ENCODE peak calls at places on chromosomes 11 and 22, in ten cellular contexts. One of them, this sample, is unnamed.
A peak's percentile ranks its signal among the peaks of the same experiment; 100 is the strongest.

GRCh38 chr11:28343304-28344233 is 235.4 kb downstream of the METTL15 start:
- DNase-seq in neural progenitor cell: no peak
- DNase-seq in fibroblast of lung: peak; percentile 88
- DNase-seq in uterus: no peak
- DNase-seq in A673: peak; percentile 48
- DNase-seq in breast epithelium: no peak
- DNase-seq in A549: peak; percentile 24
- DNase-seq in ovary: no peak
- DNase-seq in SK-N-SH: no peak
- DNase-seq in spleen: no peak
- DNase-seq in this sample: no peak

GRCh38 chr11:85180528-85180927 is 446.6 kb downstream of the DLG2 start:
- DNase-seq in neural progenitor cell: no peak
- DNase-seq in fibroblast of lung: no peak
- DNase-seq in uterus: no peak
- DNase-seq in A673: no peak
- DNase-seq in breast epithelium: no peak
- DNase-seq in A549: no peak
- DNase-seq in ovary: no peak
- DNase-seq in SK-N-SH: no peak
- DNase-seq in spleen: no peak
- DNase-seq in this sample: no peak

GRCh38 chr22:19959043-19959586 is 17.5 kb upstream of the TXNRD2 start:
- DNase-seq in neural progenitor cell: peak; percentile 99
- DNase-seq in fibroblast of lung: peak; percentile 76
- DNase-seq in uterus: peak; percentile 87
- DNase-seq in A673: peak; percentile 86
- DNase-seq in breast epithelium: peak; percentile 70
- DNase-seq in A549: no peak
- DNase-seq in ovary: peak; percentile 87
- DNase-seq in SK-N-SH: peak; percentile 32
- DNase-seq in spleen: peak; percentile 80
- DNase-seq in this sample: peak; percentile 86

GRCh38 chr11:73645972-73646631 is at the start of gene PLEKHB1:
- DNase-seq in neural progenitor cell: peak; percentile 91
- DNase-seq in fibroblast of lung: no peak
- DNase-seq in uterus: peak; percentile 26
- DNase-seq in A673: no peak
- DNase-seq in breast epithelium: no peak
- DNase-seq in A549: no peak
- DNase-seq in ovary: no peak
- DNase-seq in SK-N-SH: no peak
- DNase-seq in spleen: no peak
- DNase-seq in this sample: no peak

GRCh38 chr11:106420686-106421085 is 343.2 kb downstream of the AASDHPPT start:
- DNase-seq in neural progenitor cell: no peak
- DNase-seq in fibroblast of lung: no peak
- DNase-seq in uterus: no peak
- DNase-seq in A673: no peak
- DNase-seq in breast epithelium: no peak
- DNase-seq in A549: no peak
- DNase-seq in ovary: no peak
- DNase-seq in SK-N-SH: no peak
- DNase-seq in spleen: no peak
- DNase-seq in this sample: no peak

GRCh38 chr22:42388130-42388797 is 43.9 kb downstream of the NFAM1 start:
- DNase-seq in neural progenitor cell: peak; percentile 75
- DNase-seq in fibroblast of lung: peak; percentile 26
- DNase-seq in uterus: no peak
- DNase-seq in A673: peak; percentile 36
- DNase-seq in breast epithelium: no peak
- DNase-seq in A549: no peak
- DNase-seq in ovary: no peak
- DNase-seq in SK-N-SH: peak; percentile 84
- DNase-seq in spleen: no peak
- DNase-seq in this sample: peak; percentile 89

GRCh38 chr11:2217211-2218081 is 45.8 kb upstream of the TH start:
- DNase-seq in neural progenitor cell: no peak
- DNase-seq in fibroblast of lung: no peak
- DNase-seq in uterus: peak; percentile 12
- DNase-seq in A673: no peak
- DNase-seq in breast epithelium: peak; percentile 6
- DNase-seq in A549: no peak
- DNase-seq in ovary: no peak
- DNase-seq in SK-N-SH: peak; percentile 19
- DNase-seq in spleen: peak; percentile 73
- DNase-seq in this sample: no peak

GRCh38 chr11:73157141-73158010 is 15.3 kb upstream of the FCHSD2 start:
- DNase-seq in neural progenitor cell: no peak
- DNase-seq in fibroblast of lung: peak; percentile 82
- DNase-seq in uterus: peak; percentile 24
- DNase-seq in A673: no peak
- DNase-seq in breast epithelium: no peak
- DNase-seq in A549: no peak
- DNase-seq in ovary: peak; percentile 55
- DNase-seq in SK-N-SH: peak; percentile 21
- DNase-seq in spleen: peak; percentile 80
- DNase-seq in this sample: no peak

GRCh38 chr11:100709233-100709999 is 22.3 kb downstream of the ARHGAP42 start:
- DNase-seq in neural progenitor cell: no peak
- DNase-seq in fibroblast of lung: peak; percentile 58
- DNase-seq in uterus: no peak
- DNase-seq in A673: no peak
- DNase-seq in breast epithelium: no peak
- DNase-seq in A549: no peak
- DNase-seq in ovary: no peak
- DNase-seq in SK-N-SH: no peak
- DNase-seq in spleen: no peak
- DNase-seq in this sample: no peak

GRCh38 chr11:86592047-86592564 is 80.3 kb downstream of the ME3 start:
- DNase-seq in neural progenitor cell: no peak
- DNase-seq in fibroblast of lung: peak; percentile 84
- DNase-seq in uterus: no peak
- DNase-seq in A673: no peak
- DNase-seq in breast epithelium: no peak
- DNase-seq in A549: no peak
- DNase-seq in ovary: no peak
- DNase-seq in SK-N-SH: no peak
- DNase-seq in spleen: no peak
- DNase-seq in this sample: no peak

GRCh38 chr22:50299724-50300619 is 7.5 kb downstream of the PLXNB2 start:
- DNase-seq in neural progenitor cell: peak; percentile 67
- DNase-seq in fibroblast of lung: no peak
- DNase-seq in uterus: no peak
- DNase-seq in A673: no peak
- DNase-seq in breast epithelium: no peak
- DNase-seq in A549: no peak
- DNase-seq in ovary: no peak
- DNase-seq in SK-N-SH: no peak
- DNase-seq in spleen: no peak
- DNase-seq in this sample: no peak

GRCh38 chr11:3867209-3868071 is 12.0 kb downstream of the STIM1 start:
- DNase-seq in neural progenitor cell: no peak
- DNase-seq in fibroblast of lung: peak; percentile 12
- DNase-seq in uterus: no peak
- DNase-seq in A673: no peak
- DNase-seq in breast epithelium: no peak
- DNase-seq in A549: no peak
- DNase-seq in ovary: peak; percentile 24
- DNase-seq in SK-N-SH: peak; percentile 34
- DNase-seq in spleen: no peak
- DNase-seq in this sample: peak; percentile 34

GRCh38 chr11:60912223-60912850 is 1.6 kb upstream of the TMEM109 start:
- DNase-seq in neural progenitor cell: peak; percentile 69
- DNase-seq in fibroblast of lung: no peak
- DNase-seq in uterus: no peak
- DNase-seq in A673: no peak
- DNase-seq in breast epithelium: no peak
- DNase-seq in A549: no peak
- DNase-seq in ovary: no peak
- DNase-seq in SK-N-SH: no peak
- DNase-seq in spleen: no peak
- DNase-seq in this sample: no peak

GRCh38 chr11:60910281-60910687 is 3.7 kb upstream of the TMEM109 start:
- DNase-seq in neural progenitor cell: no peak
- DNase-seq in fibroblast of lung: no peak
- DNase-seq in uterus: no peak
- DNase-seq in A673: no peak
- DNase-seq in breast epithelium: no peak
- DNase-seq in A549: no peak
- DNase-seq in ovary: no peak
- DNase-seq in SK-N-SH: no peak
- DNase-seq in spleen: no peak
- DNase-seq in this sample: no peak

GRCh38 chr11:60912851-60913550 is 957 bp upstream of the TMEM109 start:
- DNase-seq in neural progenitor cell: peak; percentile 20
- DNase-seq in fibroblast of lung: no peak
- DNase-seq in uterus: no peak
- DNase-seq in A673: no peak
- DNase-seq in breast epithelium: peak; percentile 40
- DNase-seq in A549: no peak
- DNase-seq in ovary: no peak
- DNase-seq in SK-N-SH: no peak
- DNase-seq in spleen: peak; percentile 82
- DNase-seq in this sample: no peak

GRCh38 chr11:60908803-60909202 is 2.4 kb upstream of the PRPF19 start:
- DNase-seq in neural progenitor cell: no peak
- DNase-seq in fibroblast of lung: no peak
- DNase-seq in uterus: no peak
- DNase-seq in A673: no peak
- DNase-seq in breast epithelium: no peak
- DNase-seq in A549: no peak
- DNase-seq in ovary: no peak
- DNase-seq in SK-N-SH: no peak
- DNase-seq in spleen: no peak
- DNase-seq in this sample: no peak

GRCh38 chr11:60910711-60911366 is 3.1 kb upstream of the TMEM109 start:
- DNase-seq in neural progenitor cell: no peak
- DNase-seq in fibroblast of lung: no peak
- DNase-seq in uterus: no peak
- DNase-seq in A673: peak; percentile 39
- DNase-seq in breast epithelium: no peak
- DNase-seq in A549: no peak
- DNase-seq in ovary: no peak
- DNase-seq in SK-N-SH: no peak
- DNase-seq in spleen: no peak
- DNase-seq in this sample: no peak
- TF ChIP-seq CTCF in neural progenitor cell: no peak
- TF ChIP-seq CTCF in fibroblast of lung: no peak
- TF ChIP-seq CTCF in uterus: no peak
- TF ChIP-seq CTCF in A673: no peak
- TF ChIP-seq CTCF in breast epithelium: no peak
- TF ChIP-seq CTCF in A549: no peak
- TF ChIP-seq CTCF in ovary: no peak
- TF ChIP-seq CTCF in SK-N-SH: no peak
- TF ChIP-seq CTCF in spleen: no peak
- TF ChIP-seq CTCF in this sample: no peak

DNA sequence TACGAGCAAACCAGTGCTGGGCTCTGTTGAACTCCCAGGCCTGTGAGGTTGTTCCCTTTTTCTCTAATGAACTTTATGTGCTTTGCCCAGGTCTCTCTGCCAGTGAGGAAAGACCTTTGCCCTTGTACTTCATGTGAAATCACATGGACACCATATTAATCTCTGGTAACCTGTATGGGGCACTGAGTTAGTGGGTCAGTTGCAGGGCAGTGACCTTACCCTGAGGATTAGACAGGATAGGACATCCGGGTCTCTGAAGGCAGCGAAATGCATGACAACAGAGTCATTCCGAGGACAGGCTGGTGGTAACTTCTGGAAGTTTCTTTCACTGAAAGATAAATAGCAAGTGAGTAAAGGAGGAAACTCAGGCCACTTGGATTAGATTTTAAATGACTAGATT is 93.7 kb downstream of the ZBTB16 start:
- DNase-seq in neural progenitor cell: no peak
- DNase-seq in fibroblast of lung: no peak
- DNase-seq in uterus: no peak
- DNase-seq in A673: no peak
- DNase-seq in breast epithelium: no peak
- DNase-seq in A549: no peak
- DNase-seq in ovary: no peak
- DNase-seq in SK-N-SH: no peak
- DNase-seq in spleen: no peak
- DNase-seq in this sample: no peak
- H3K4me1 ChIP-seq in neural progenitor cell: peaks cover 12% of the 10 kb centered on the region
- H3K4me1 ChIP-seq in fibroblast of lung: no peaks in the 10 kb centered on the region
- H3K4me1 ChIP-seq in uterus: peaks cover 37% of the 10 kb centered on the region
- H3K4me1 ChIP-seq in A673: peaks cover 35% of the 10 kb centered on the region
- H3K4me1 ChIP-seq in breast epithelium: peaks cover 71% of the 10 kb centered on the region
- H3K4me1 ChIP-seq in A549: no peaks in the 10 kb centered on the region
- H3K4me1 ChIP-seq in ovary: peaks cover 37% of the 10 kb centered on the region
- H3K4me1 ChIP-seq in SK-N-SH: no peaks in the 10 kb centered on the region
- H3K4me1 ChIP-seq in spleen: peaks cover 58% of the 10 kb centered on the region
- H3K4me1 ChIP-seq in this sample: no peaks in the 10 kb centered on the region

DNA sequence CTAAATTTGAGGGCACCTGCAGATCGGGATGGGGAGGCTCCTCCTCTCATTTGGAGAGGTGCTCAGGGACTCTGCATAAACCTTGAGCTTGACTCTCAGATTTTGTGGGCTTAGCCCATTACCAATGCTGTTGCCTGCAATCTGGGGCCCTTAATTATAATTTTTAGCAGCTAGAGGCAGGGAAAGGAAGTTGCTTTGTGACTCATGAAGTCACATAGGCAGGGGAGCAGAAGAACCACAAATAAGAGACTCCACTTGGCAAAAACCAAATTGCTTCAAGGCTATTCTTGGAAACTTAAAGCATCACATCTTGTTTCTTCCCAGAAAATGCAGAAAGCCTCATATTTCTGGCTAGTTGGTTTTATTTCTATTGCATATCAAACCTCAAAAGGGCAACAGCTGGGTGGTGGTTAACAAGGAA is 46.9 kb downstream of the MICAL2 start:
- DNase-seq in neural progenitor cell: no peak
- DNase-seq in fibroblast of lung: peak; percentile 97
- DNase-seq in uterus: no peak
- DNase-seq in A673: no peak
- DNase-seq in breast epithelium: no peak
- DNase-seq in A549: no peak
- DNase-seq in ovary: peak; percentile 23
- DNase-seq in SK-N-SH: no peak
- DNase-seq in spleen: no peak
- DNase-seq in this sample: no peak
- TF ChIP-seq CTCF in neural progenitor cell: no peak
- TF ChIP-seq CTCF in fibroblast of lung: no peak
- TF ChIP-seq CTCF in uterus: no peak
- TF ChIP-seq CTCF in A673: no peak
- TF ChIP-seq CTCF in breast epithelium: no peak
- TF ChIP-seq CTCF in A549: no peak
- TF ChIP-seq CTCF in ovary: no peak
- TF ChIP-seq CTCF in SK-N-SH: no peak
- TF ChIP-seq CTCF in spleen: no peak
- TF ChIP-seq CTCF in this sample: no peak

DNA sequence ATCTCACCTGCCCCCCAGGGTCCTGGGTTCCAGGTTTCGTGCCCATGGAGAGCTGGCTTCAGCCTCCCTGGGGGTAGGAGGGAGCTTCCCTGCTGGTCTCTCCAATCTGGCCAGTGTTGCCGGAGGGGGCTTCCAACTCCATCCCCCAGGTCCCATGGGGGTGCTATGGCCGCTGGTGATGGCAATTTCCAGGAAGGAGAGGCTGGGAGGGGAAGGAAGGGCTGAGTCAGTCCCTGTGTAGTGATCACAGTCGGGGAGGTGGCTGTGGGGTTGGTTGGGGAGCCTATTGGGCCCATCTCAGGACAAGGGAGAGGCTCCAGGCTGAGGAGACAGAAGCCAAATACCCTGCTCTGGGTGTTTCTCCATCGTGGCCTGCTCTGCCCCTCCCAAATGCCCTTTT is 5.7 kb upstream of the CDC42EP2 start:
- DNase-seq in neural progenitor cell: no peak
- DNase-seq in fibroblast of lung: no peak
- DNase-seq in uterus: no peak
- DNase-seq in A673: no peak
- DNase-seq in breast epithelium: no peak
- DNase-seq in A549: no peak
- DNase-seq in ovary: no peak
- DNase-seq in SK-N-SH: no peak
- DNase-seq in spleen: no peak
- DNase-seq in this sample: no peak
- H3K4me1 ChIP-seq in neural progenitor cell: peaks cover 20% of the 10 kb centered on the region
- H3K4me1 ChIP-seq in fibroblast of lung: peaks cover 43% of the 10 kb centered on the region
- H3K4me1 ChIP-seq in uterus: no peaks in the 10 kb centered on the region
- H3K4me1 ChIP-seq in A673: peaks cover 18% of the 10 kb centered on the region
- H3K4me1 ChIP-seq in breast epithelium: peaks cover 3% of the 10 kb centered on the region
- H3K4me1 ChIP-seq in A549: peaks cover 58% of the 10 kb centered on the region
- H3K4me1 ChIP-seq in ovary: peaks cover 10% of the 10 kb centered on the region
- H3K4me1 ChIP-seq in SK-N-SH: peaks cover 6% of the 10 kb centered on the region
- H3K4me1 ChIP-seq in spleen: peaks cover 38% of the 10 kb centered on the region
- H3K4me1 ChIP-seq in this sample: peaks cover 5% of the 10 kb centered on the region